ENCODE peak calls at places on chromosome 6, in five cellular contexts. R is NCI-H187; K is activated CD4-positive, alpha-beta T cell treated with anti-CD3 and anti-CD28 coated beads, Interleukin-2, amount 50 U/mL, for 48 hours; E is endothelial cell of umbilical vein; V is lower leg skin. A is an unnamed sample.
A peak's percentile ranks its signal among the peaks of the same experiment; 100 is the strongest.

GRCh38 chr6:160347259-160348208 is 644 bp upstream of the SLC22A3 start:
- DNase-seq in R (no peak), K (no peak), E (no peak), V (no peak), A (no peak)

GRCh38 chr6:47090881-47091280 is 48.7 kb upstream of the ADGRF1 start:
- DNase-seq in R (no peak), K (no peak), E (no peak), V (no peak), A (no peak)

GRCh38 chr6:82144007-82144851 is 103.3 kb downstream of the IBTK start:
- DNase-seq in R (no peak), K (no peak), E (peak; percentile 85), V (no peak), A (peak; percentile 40)

GRCh38 chr6:132964868-132965382 is 150.6 kb downstream of the RPS12 start:
- DNase-seq in R (no peak), K (no peak), E (peak; percentile 69), V (no peak), A (peak; percentile 38)

GRCh38 chr6:170096803-170097504 is 193.9 kb downstream of the DLL1 start:
- DNase-seq in R (no peak), K (no peak), E (no peak), V (peak; percentile 59), A (no peak)

GRCh38 chr6:84422380-84422968 is 195.0 kb upstream of the CEP162 start:
- DNase-seq in R (no peak), K (peak; percentile 5), E (peak; percentile 77), V (no peak), A (no peak)

GRCh38 chr6:2432258-2432657 is 186.9 kb upstream of the GMDS start:
- DNase-seq in R (no peak), K (no peak), E (no peak), V (no peak), A (no peak)

GRCh38 chr6:135244805-135245204 is 63.7 kb downstream of the MYB start:
- DNase-seq in R (no peak), K (no peak), E (no peak), V (no peak), A (no peak)

GRCh38 chr6:93088675-93089575 is 330.4 kb downstream of the EPHA7 start:
- DNase-seq in R (peak; percentile 19), K (no peak), E (peak; percentile 1), V (no peak), A (no peak)

GRCh38 chr6:170423030-170423429 is 116.5 kb downstream of the FAM120B start:
- DNase-seq in R (no peak), K (no peak), E (no peak), V (no peak), A (no peak)

GRCh38 chr6:123091091-123091895 is 95.3 kb downstream of the CLVS2 start:
- DNase-seq in R (no peak), K (no peak), E (peak; percentile 86), V (no peak), A (no peak)

GRCh38 chr6:35048631-35049083 is 92.5 kb downstream of the TCP11 start:
- DNase-seq in R (peak; percentile 47), K (no peak), E (no peak), V (peak; percentile 88), A (peak; percentile 87)

GRCh38 chr6:98974309-98974708 is 26.6 kb upstream of the FBXL4 start:
- DNase-seq in R (no peak), K (no peak), E (no peak), V (no peak), A (no peak)

GRCh38 chr6:15672291-15672690 is 9.5 kb upstream of the DTNBP1 start:
- DNase-seq in R (no peak), K (no peak), E (no peak), V (no peak), A (no peak)